ENCODE peak calls at places on chromosomes 2 and 18, in nine cellular contexts. One of them, this sample, is unnamed. For H3K4me1, the result is how much of the 10 kb centered on the place peaks cover.

GRCh38 chr2:226169751-226170581 is 629.7 kb downstream of the IRS1 start:
- DNase-seq in CD8-positive, alpha-beta memory T cell: no peak
- DNase-seq in right lobe of liver: no peak
- DNase-seq in CD4-positive, CD25-positive, alpha-beta regulatory T cell: no peak
- DNase-seq in endothelial cell of umbilical vein: no peak
- DNase-seq in pancreas: no peak
- DNase-seq in neuronal stem cell: no peak
- DNase-seq in psoas muscle: no peak
- DNase-seq in lower lobe of right lung: no peak
- DNase-seq in this sample: no peak

GRCh38 chr2:158795110-158795924 is at the start of gene DAPL1:
- DNase-seq in neuronal stem cell: no peak
- DNase-seq in endothelial cell of umbilical vein: no peak
- DNase-seq in pancreas: peak
- DNase-seq in psoas muscle: no peak
- DNase-seq in lower lobe of right lung: no peak
- DNase-seq in right lobe of liver: no peak
- DNase-seq in CD4-positive, CD25-positive, alpha-beta regulatory T cell: no peak
- DNase-seq in CD8-positive, alpha-beta memory T cell: no peak
- DNase-seq in this sample: no peak

GRCh38 chr2:227295806-227296205 is 29.2 kb upstream of the MFF start:
- DNase-seq in CD8-positive, alpha-beta memory T cell: no peak
- DNase-seq in lower lobe of right lung: no peak
- DNase-seq in psoas muscle: no peak
- DNase-seq in neuronal stem cell: no peak
- DNase-seq in pancreas: no peak
- DNase-seq in endothelial cell of umbilical vein: no peak
- DNase-seq in right lobe of liver: no peak
- DNase-seq in CD4-positive, CD25-positive, alpha-beta regulatory T cell: no peak
- DNase-seq in this sample: no peak

GRCh38 chr2:227610123-227610522 is 4.5 kb downstream of the SCYGR3 start:
- DNase-seq in CD8-positive, alpha-beta memory T cell: no peak
- DNase-seq in psoas muscle: no peak
- DNase-seq in lower lobe of right lung: no peak
- DNase-seq in endothelial cell of umbilical vein: no peak
- DNase-seq in CD4-positive, CD25-positive, alpha-beta regulatory T cell: no peak
- DNase-seq in right lobe of liver: no peak
- DNase-seq in pancreas: no peak
- DNase-seq in neuronal stem cell: no peak
- DNase-seq in this sample: no peak

GRCh38 chr18:27825735-27826477 is 351.0 kb downstream of the CDH2 start:
- DNase-seq in CD8-positive, alpha-beta memory T cell: no peak
- DNase-seq in endothelial cell of umbilical vein: no peak
- DNase-seq in pancreas: no peak
- DNase-seq in right lobe of liver: no peak
- DNase-seq in neuronal stem cell: peak
- DNase-seq in psoas muscle: no peak
- DNase-seq in lower lobe of right lung: no peak
- DNase-seq in CD4-positive, CD25-positive, alpha-beta regulatory T cell: no peak
- DNase-seq in this sample: no peak

GRCh38 chr2:199870581-199870980 is 19.6 kb upstream of the FTCDNL1 start:
- DNase-seq in CD8-positive, alpha-beta memory T cell: no peak
- DNase-seq in pancreas: no peak
- DNase-seq in psoas muscle: no peak
- DNase-seq in neuronal stem cell: no peak
- DNase-seq in lower lobe of right lung: no peak
- DNase-seq in right lobe of liver: no peak
- DNase-seq in CD4-positive, CD25-positive, alpha-beta regulatory T cell: no peak
- DNase-seq in endothelial cell of umbilical vein: no peak
- DNase-seq in this sample: no peak

GRCh38 chr2:112182581-112183034 is 44.4 kb downstream of the FBLN7 start:
- DNase-seq in right lobe of liver: no peak
- DNase-seq in neuronal stem cell: no peak
- DNase-seq in CD8-positive, alpha-beta memory T cell: no peak
- DNase-seq in CD4-positive, CD25-positive, alpha-beta regulatory T cell: peak
- DNase-seq in psoas muscle: no peak
- DNase-seq in endothelial cell of umbilical vein: no peak
- DNase-seq in pancreas: no peak
- DNase-seq in lower lobe of right lung: no peak
- DNase-seq in this sample: no peak

GRCh38 chr18:32372381-32373061 is 98.2 kb downstream of the GAREM1 start:
- DNase-seq in CD4-positive, CD25-positive, alpha-beta regulatory T cell: no peak
- DNase-seq in lower lobe of right lung: no peak
- DNase-seq in psoas muscle: no peak
- DNase-seq in neuronal stem cell: no peak
- DNase-seq in right lobe of liver: peak
- DNase-seq in endothelial cell of umbilical vein: no peak
- DNase-seq in pancreas: peak
- DNase-seq in CD8-positive, alpha-beta memory T cell: no peak
- DNase-seq in this sample: no peak

GRCh38 chr2:84817239-84817655 is 63.6 kb downstream of the TRABD2A start:
- DNase-seq in CD4-positive, CD25-positive, alpha-beta regulatory T cell: peak
- DNase-seq in pancreas: no peak
- DNase-seq in lower lobe of right lung: no peak
- DNase-seq in neuronal stem cell: no peak
- DNase-seq in right lobe of liver: no peak
- DNase-seq in endothelial cell of umbilical vein: no peak
- DNase-seq in psoas muscle: no peak
- DNase-seq in CD8-positive, alpha-beta memory T cell: no peak
- DNase-seq in this sample: no peak

GRCh38 chr2:221588306-221588985 is 16.3 kb upstream of the EPHA4 start:
- DNase-seq in right lobe of liver: no peak
- DNase-seq in neuronal stem cell: no peak
- DNase-seq in psoas muscle: no peak
- DNase-seq in pancreas: no peak
- DNase-seq in lower lobe of right lung: no peak
- DNase-seq in CD4-positive, CD25-positive, alpha-beta regulatory T cell: no peak
- DNase-seq in endothelial cell of umbilical vein: no peak
- DNase-seq in CD8-positive, alpha-beta memory T cell: no peak
- DNase-seq in this sample: no peak

GRCh38 chr2:223297788-223298187 is 245.8 kb downstream of the KCNE4 start:
- DNase-seq in right lobe of liver: no peak
- DNase-seq in CD4-positive, CD25-positive, alpha-beta regulatory T cell: no peak
- DNase-seq in psoas muscle: no peak
- DNase-seq in lower lobe of right lung: no peak
- DNase-seq in neuronal stem cell: no peak
- DNase-seq in endothelial cell of umbilical vein: no peak
- DNase-seq in CD8-positive, alpha-beta memory T cell: no peak
- DNase-seq in pancreas: no peak
- DNase-seq in this sample: no peak

GRCh38 chr2:240875228-240876034 is 6.8 kb downstream of the AGXT start:
- DNase-seq in endothelial cell of umbilical vein: no peak
- DNase-seq in lower lobe of right lung: no peak
- DNase-seq in CD8-positive, alpha-beta memory T cell: no peak
- DNase-seq in psoas muscle: no peak
- DNase-seq in right lobe of liver: peak
- DNase-seq in neuronal stem cell: no peak
- DNase-seq in CD4-positive, CD25-positive, alpha-beta regulatory T cell: no peak
- DNase-seq in pancreas: no peak
- DNase-seq in this sample: peak

GRCh38 chr2:134917219-134917957 is 1.2 kb upstream of the CCNT2 start:
- DNase-seq in psoas muscle: no peak
- DNase-seq in CD4-positive, CD25-positive, alpha-beta regulatory T cell: no peak
- DNase-seq in CD8-positive, alpha-beta memory T cell: peak
- DNase-seq in lower lobe of right lung: peak
- DNase-seq in endothelial cell of umbilical vein: no peak
- DNase-seq in neuronal stem cell: peak
- DNase-seq in right lobe of liver: peak
- DNase-seq in pancreas: peak
- DNase-seq in this sample: no peak

GRCh38 chr2:230920167-230920566 is 4.9 kb downstream of the GPR55 start:
- DNase-seq in CD4-positive, CD25-positive, alpha-beta regulatory T cell: peak
- DNase-seq in right lobe of liver: no peak
- DNase-seq in pancreas: no peak
- DNase-seq in neuronal stem cell: no peak
- DNase-seq in endothelial cell of umbilical vein: no peak
- DNase-seq in lower lobe of right lung: no peak
- DNase-seq in CD8-positive, alpha-beta memory T cell: no peak
- DNase-seq in psoas muscle: no peak
- DNase-seq in this sample: no peak

GRCh38 chr2:121791801-121792221 is 36.4 kb downstream of the TSN start:
- DNase-seq in lower lobe of right lung: no peak
- DNase-seq in right lobe of liver: no peak
- DNase-seq in neuronal stem cell: no peak
- DNase-seq in psoas muscle: no peak
- DNase-seq in CD8-positive, alpha-beta memory T cell: no peak
- DNase-seq in endothelial cell of umbilical vein: no peak
- DNase-seq in pancreas: no peak
- DNase-seq in CD4-positive, CD25-positive, alpha-beta regulatory T cell: no peak
- DNase-seq in this sample: no peak

GRCh38 chr2:121796239-121796638 is 40.8 kb downstream of the TSN start:
- DNase-seq in neuronal stem cell: no peak
- DNase-seq in CD8-positive, alpha-beta memory T cell: no peak
- DNase-seq in lower lobe of right lung: no peak
- DNase-seq in pancreas: no peak
- DNase-seq in CD4-positive, CD25-positive, alpha-beta regulatory T cell: no peak
- DNase-seq in right lobe of liver: no peak
- DNase-seq in psoas muscle: no peak
- DNase-seq in endothelial cell of umbilical vein: no peak
- DNase-seq in this sample: no peak

GRCh38 chr2:121791253-121791652 is 35.8 kb downstream of the TSN start:
- DNase-seq in CD8-positive, alpha-beta memory T cell: no peak
- DNase-seq in right lobe of liver: no peak
- DNase-seq in CD4-positive, CD25-positive, alpha-beta regulatory T cell: no peak
- DNase-seq in endothelial cell of umbilical vein: no peak
- DNase-seq in psoas muscle: no peak
- DNase-seq in lower lobe of right lung: no peak
- DNase-seq in pancreas: no peak
- DNase-seq in neuronal stem cell: no peak
- DNase-seq in this sample: no peak

GRCh38 chr2:121794233-121794632 is 38.8 kb downstream of the TSN start:
- DNase-seq in CD8-positive, alpha-beta memory T cell: no peak
- DNase-seq in psoas muscle: no peak
- DNase-seq in lower lobe of right lung: no peak
- DNase-seq in CD4-positive, CD25-positive, alpha-beta regulatory T cell: no peak
- DNase-seq in neuronal stem cell: no peak
- DNase-seq in pancreas: no peak
- DNase-seq in right lobe of liver: no peak
- DNase-seq in endothelial cell of umbilical vein: no peak
- DNase-seq in this sample: no peak

GRCh38 chr2:121793816-121794215 is 38.4 kb downstream of the TSN start:
- DNase-seq in endothelial cell of umbilical vein: no peak
- DNase-seq in right lobe of liver: no peak
- DNase-seq in pancreas: no peak
- DNase-seq in psoas muscle: no peak
- DNase-seq in CD8-positive, alpha-beta memory T cell: no peak
- DNase-seq in CD4-positive, CD25-positive, alpha-beta regulatory T cell: no peak
- DNase-seq in lower lobe of right lung: no peak
- DNase-seq in neuronal stem cell: no peak
- DNase-seq in this sample: no peak
- H3K4me1 ChIP-seq in endothelial cell of umbilical vein: under half
- H3K4me1 ChIP-seq in right lobe of liver: under half
- H3K4me1 ChIP-seq in pancreas: under half
- H3K4me1 ChIP-seq in psoas muscle: under half
- H3K4me1 ChIP-seq in CD8-positive, alpha-beta memory T cell: under half
- H3K4me1 ChIP-seq in CD4-positive, CD25-positive, alpha-beta regulatory T cell: under half
- H3K4me1 ChIP-seq in lower lobe of right lung: under half
- H3K4me1 ChIP-seq in neuronal stem cell: under half
- H3K4me1 ChIP-seq in this sample: under half

GRCh38 chr2:100786985-100787384 is 33.0 kb upstream of the NPAS2 start:
- DNase-seq in right lobe of liver: no peak
- DNase-seq in CD4-positive, CD25-positive, alpha-beta regulatory T cell: no peak
- DNase-seq in pancreas: no peak
- DNase-seq in lower lobe of right lung: no peak
- DNase-seq in neuronal stem cell: no peak
- DNase-seq in CD8-positive, alpha-beta memory T cell: no peak
- DNase-seq in psoas muscle: no peak
- DNase-seq in endothelial cell of umbilical vein: no peak
- DNase-seq in this sample: no peak

GRCh38 chr2:100783986-100784385 is 36.0 kb upstream of the NPAS2 start:
- DNase-seq in pancreas: no peak
- DNase-seq in endothelial cell of umbilical vein: no peak
- DNase-seq in psoas muscle: no peak
- DNase-seq in CD4-positive, CD25-positive, alpha-beta regulatory T cell: no peak
- DNase-seq in CD8-positive, alpha-beta memory T cell: no peak
- DNase-seq in right lobe of liver: no peak
- DNase-seq in lower lobe of right lung: no peak
- DNase-seq in neuronal stem cell: no peak
- DNase-seq in this sample: no peak

GRCh38 chr2:100785621-100786296 is 34.2 kb upstream of the NPAS2 start:
- DNase-seq in CD8-positive, alpha-beta memory T cell: no peak
- DNase-seq in pancreas: no peak
- DNase-seq in CD4-positive, CD25-positive, alpha-beta regulatory T cell: no peak
- DNase-seq in psoas muscle: no peak
- DNase-seq in neuronal stem cell: no peak
- DNase-seq in lower lobe of right lung: no peak
- DNase-seq in endothelial cell of umbilical vein: no peak
- DNase-seq in right lobe of liver: no peak
- DNase-seq in this sample: no peak

GRCh38 chr2:100784681-100785080 is 35.3 kb upstream of the NPAS2 start:
- DNase-seq in lower lobe of right lung: no peak
- DNase-seq in neuronal stem cell: no peak
- DNase-seq in pancreas: no peak
- DNase-seq in right lobe of liver: no peak
- DNase-seq in CD8-positive, alpha-beta memory T cell: no peak
- DNase-seq in CD4-positive, CD25-positive, alpha-beta regulatory T cell: no peak
- DNase-seq in psoas muscle: no peak
- DNase-seq in endothelial cell of umbilical vein: no peak
- DNase-seq in this sample: no peak

DNA sequence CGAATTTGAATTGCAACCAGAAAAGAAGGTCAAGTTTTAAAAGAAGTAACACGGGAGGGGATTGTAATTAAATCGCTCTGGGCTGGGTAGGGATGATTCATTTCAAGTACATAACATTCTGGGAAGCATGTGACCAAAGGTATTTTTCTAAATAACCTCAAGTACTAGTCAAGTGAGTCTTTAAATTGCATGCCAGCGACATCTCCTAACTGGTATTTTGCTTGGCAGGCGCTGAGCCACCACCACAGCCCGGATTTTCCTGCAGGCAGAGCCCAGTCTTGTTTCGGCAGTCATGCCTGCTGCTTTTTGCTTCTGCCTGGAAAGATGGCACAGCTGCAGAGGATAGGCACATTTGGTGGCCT is 33.7 kb upstream of the NPAS2 start:
- DNase-seq in psoas muscle: no peak
- DNase-seq in CD8-positive, alpha-beta memory T cell: no peak
- DNase-seq in neuronal stem cell: no peak
- DNase-seq in pancreas: no peak
- DNase-seq in lower lobe of right lung: peak
- DNase-seq in right lobe of liver: no peak
- DNase-seq in CD4-positive, CD25-positive, alpha-beta regulatory T cell: no peak
- DNase-seq in endothelial cell of umbilical vein: peak
- DNase-seq in this sample: peak
- H3K4me3 ChIP-seq in psoas muscle: no peak
- H3K4me3 ChIP-seq in CD8-positive, alpha-beta memory T cell: no peak
- H3K4me3 ChIP-seq in neuronal stem cell: no peak
- H3K4me3 ChIP-seq in pancreas: no peak
- H3K4me3 ChIP-seq in lower lobe of right lung: no peak
- H3K4me3 ChIP-seq in right lobe of liver: no peak
- H3K4me3 ChIP-seq in CD4-positive, CD25-positive, alpha-beta regulatory T cell: no peak
- H3K4me3 ChIP-seq in endothelial cell of umbilical vein: no peak
- H3K4me3 ChIP-seq in this sample: no peak

GRCh38 chr18:21454725-21455124 is 145.8 kb downstream of the ESCO1 start:
- DNase-seq in CD4-positive, CD25-positive, alpha-beta regulatory T cell: no peak
- DNase-seq in right lobe of liver: no peak
- DNase-seq in CD8-positive, alpha-beta memory T cell: no peak
- DNase-seq in psoas muscle: no peak
- DNase-seq in endothelial cell of umbilical vein: no peak
- DNase-seq in lower lobe of right lung: no peak
- DNase-seq in neuronal stem cell: no peak
- DNase-seq in pancreas: no peak
- DNase-seq in this sample: no peak
- H3K4me1 ChIP-seq in CD4-positive, CD25-positive, alpha-beta regulatory T cell: under half
- H3K4me1 ChIP-seq in right lobe of liver: under half
- H3K4me1 ChIP-seq in CD8-positive, alpha-beta memory T cell: under half
- H3K4me1 ChIP-seq in psoas muscle: half or more
- H3K4me1 ChIP-seq in endothelial cell of umbilical vein: under half
- H3K4me1 ChIP-seq in lower lobe of right lung: under half
- H3K4me1 ChIP-seq in neuronal stem cell: under half
- H3K4me1 ChIP-seq in pancreas: under half
- H3K4me1 ChIP-seq in this sample: half or more

GRCh38 chr2:105037572-105038382 is at the start of gene MRPS9:
- DNase-seq in neuronal stem cell: peak
- DNase-seq in CD4-positive, CD25-positive, alpha-beta regulatory T cell: peak
- DNase-seq in pancreas: peak
- DNase-seq in right lobe of liver: peak
- DNase-seq in CD8-positive, alpha-beta memory T cell: peak
- DNase-seq in lower lobe of right lung: peak
- DNase-seq in endothelial cell of umbilical vein: peak
- DNase-seq in psoas muscle: peak
- DNase-seq in this sample: peak
- H3K4me3 ChIP-seq in neuronal stem cell: peak
- H3K4me3 ChIP-seq in CD4-positive, CD25-positive, alpha-beta regulatory T cell: peak
- H3K4me3 ChIP-seq in pancreas: peak
- H3K4me3 ChIP-seq in right lobe of liver: peak
- H3K4me3 ChIP-seq in CD8-positive, alpha-beta memory T cell: peak
- H3K4me3 ChIP-seq in lower lobe of right lung: peak
- H3K4me3 ChIP-seq in endothelial cell of umbilical vein: peak
- H3K4me3 ChIP-seq in psoas muscle: peak
- H3K4me3 ChIP-seq in this sample: peak